ENCODE peak calls at places on chromosomes 13 and 19, in nine cellular contexts. V, Q, X, P, D, T, U, A and S are unnamed samples.

GRCh38 chr13:36082396-36082795 is 48.8 kb downstream of the DCLK1 start:
- DNase-seq in V (no peak), Q (no peak), X (no peak), P (no peak), D (no peak), T (no peak), U (no peak), A (no peak), S (no peak)

GRCh38 chr13:66562054-66562453 is 668.1 kb downstream of the PCDH9 start:
- DNase-seq in V (no peak), Q (no peak), X (no peak), P (no peak), D (no peak), T (no peak), U (no peak), A (no peak), S (no peak)

GRCh38 chr19:1823539-1824251 is 11.6 kb upstream of the ATP8B3 start:
- DNase-seq in V (no peak), Q (no peak), X (no peak), P (no peak), D (no peak), T (no peak), U (no peak), A (no peak), S (peak)

GRCh38 chr13:45401306-45401705 is 16.9 kb downstream of the SLC25A30 start:
- DNase-seq in V (no peak), Q (no peak), X (no peak), P (no peak), D (no peak), T (no peak), U (no peak), A (no peak), S (no peak)

GRCh38 chr19:27890206-27890605 is 1322.7 kb downstream of the UQCRFS1 start:
- DNase-seq in V (no peak), Q (no peak), X (no peak), P (no peak), D (no peak), T (no peak), U (no peak), A (no peak), S (no peak)

GRCh38 chr13:28574617-28575142 is 79.8 kb upstream of the FLT1 start:
- DNase-seq in V (no peak), Q (no peak), X (no peak), P (no peak), D (peak), T (peak), U (no peak), A (no peak), S (no peak)

GRCh38 chr19:11306337-11306736 is 10.4 kb downstream of the TSPAN16 start:
- DNase-seq in V (no peak), Q (no peak), X (no peak), P (no peak), D (no peak), T (no peak), U (no peak), A (no peak), S (no peak)

GRCh38 chr13:31951215-31951678 is 80.3 kb upstream of the FRY start:
- DNase-seq in V (peak), Q (no peak), X (no peak), P (peak), D (peak), T (peak), U (no peak), A (no peak), S (no peak)

GRCh38 chr19:6761053-6761676 is 6.1 kb downstream of the SH2D3A start:
- DNase-seq in V (no peak), Q (no peak), X (no peak), P (no peak), D (no peak), T (peak), U (peak), A (no peak), S (no peak)

GRCh38 chr13:64428196-64428595 is 2801.9 kb downstream of the PCDH9 start:
- DNase-seq in V (no peak), Q (no peak), X (no peak), P (no peak), D (no peak), T (no peak), U (no peak), A (no peak), S (no peak)

GRCh38 chr19:49339364-49340068 is 4.3 kb downstream of the CD37 start:
- DNase-seq in V (peak), Q (no peak), X (peak), P (peak), D (no peak), T (peak), U (no peak), A (peak), S (peak)

GRCh38 chr19:56266060-56266459 is 6.5 kb upstream of the EDDM13 start:
- DNase-seq in V (no peak), Q (no peak), X (no peak), P (no peak), D (no peak), T (no peak), U (no peak), A (no peak), S (no peak)

GRCh38 chr13:33649212-33649917 is 168.6 kb upstream of the RFC3 start:
- DNase-seq in V (no peak), Q (no peak), X (no peak), P (no peak), D (no peak), T (peak), U (no peak), A (no peak), S (no peak)

GRCh38 chr13:94345374-94346195 is 133.9 kb downstream of the DCT start:
- DNase-seq in V (no peak), Q (no peak), X (no peak), P (no peak), D (no peak), T (peak), U (no peak), A (no peak), S (no peak)

GRCh38 chr13:46168341-46168740 is 13.6 kb downstream of the LCP1 start:
- DNase-seq in V (no peak), Q (peak), X (no peak), P (peak), D (peak), T (peak), U (peak), A (peak), S (no peak)

GRCh38 chr19:4064551-4065260 is 2.0 kb downstream of the ZBTB7A start:
- DNase-seq in V (peak), Q (no peak), X (no peak), P (peak), D (no peak), T (peak), U (peak), A (peak), S (no peak)

GRCh38 chr13:110410906-110411305 is 103.8 kb downstream of the COL4A2 start:
- DNase-seq in V (no peak), Q (no peak), X (no peak), P (no peak), D (no peak), T (no peak), U (no peak), A (no peak), S (no peak)

GRCh38 chr13:44969858-44970484 is 19.3 kb downstream of the NUFIP1 start:
- DNase-seq in V (no peak), Q (no peak), X (no peak), P (no peak), D (no peak), T (peak), U (no peak), A (no peak), S (no peak)

GRCh38 chr13:51906581-51906980 is 44.8 kb downstream of the CCDC70 start:
- DNase-seq in V (no peak), Q (no peak), X (no peak), P (no peak), D (no peak), T (no peak), U (no peak), A (no peak), S (no peak)

GRCh38 chr19:861756-862528 is 2.5 kb downstream of the CFD start:
- DNase-seq in V (peak), Q (peak), X (no peak), P (peak), D (no peak), T (peak), U (peak), A (no peak), S (no peak)

GRCh38 chr19:52226652-52227051 is 36.8 kb downstream of the PPP2R1A start:
- DNase-seq in V (no peak), Q (no peak), X (no peak), P (no peak), D (no peak), T (no peak), U (no peak), A (no peak), S (no peak)

GRCh38 chr13:25752957-25753540 is 298.8 kb downstream of the SHISA2 start:
- DNase-seq in V (peak), Q (no peak), X (no peak), P (no peak), D (no peak), T (peak), U (no peak), A (no peak), S (no peak)

GRCh38 chr13:95123726-95124125 is 177.5 kb downstream of the ABCC4 start:
- DNase-seq in V (no peak), Q (no peak), X (no peak), P (no peak), D (no peak), T (no peak), U (no peak), A (no peak), S (no peak)

GRCh38 chr19:53463263-53463662 is 4.3 kb upstream of the ZNF813 start:
- DNase-seq in V (peak), Q (no peak), X (no peak), P (peak), D (no peak), T (peak), U (no peak), A (no peak), S (no peak)